ENCODE peak calls at places on chromosomes 16 and 17, in eight cellular contexts. K, V, U, W, C, H, D and P are unnamed samples.

GRCh38 chr17:7744416-7744815 is 26.9 kb downstream of the DNAH2 start:
- DNase-seq in C (no peak), D (no peak), U (no peak), V (no peak), H (no peak), W (no peak), K (no peak), P (no peak)

GRCh38 chr17:82804442-82805191 is 35.2 kb downstream of the ZNF750 start:
- DNase-seq in V (peak), H (peak), K (no peak), C (peak), W (peak), D (no peak), U (no peak), P (no peak)

GRCh38 chr16:1961651-1962067 is 2.3 kb downstream of the NDUFB10 start:
- DNase-seq in K (no peak), W (no peak), D (no peak), V (no peak), C (no peak), H (no peak), U (no peak), P (peak)

GRCh38 chr17:50903604-50904521 is 37.7 kb upstream of the TOB1 start:
- DNase-seq in W (no peak), K (no peak), V (peak), D (no peak), H (no peak), U (no peak), C (peak), P (no peak)

GRCh38 chr16:84774810-84775209 is 45.0 kb upstream of the CRISPLD2 start:
- DNase-seq in V (peak), W (no peak), K (no peak), C (peak), U (no peak), D (no peak), H (no peak), P (no peak)

GRCh38 chr16:54409982-54410381 is 123.4 kb upstream of the IRX3 start:
- DNase-seq in W (no peak), C (no peak), V (no peak), D (no peak), K (no peak), H (no peak), U (no peak), P (no peak)

GRCh38 chr16:17354121-17354750 is 116.5 kb downstream of the XYLT1 start:
- DNase-seq in K (peak), U (no peak), V (no peak), W (no peak), D (no peak), H (no peak), C (no peak), P (peak)

GRCh38 chr16:75566889-75567255 is 693 bp downstream of the GABARAPL2 start:
- DNase-seq in D (no peak), C (no peak), V (peak), W (peak), K (peak), H (no peak), U (no peak), P (no peak)

GRCh38 chr16:77462894-77463293 is 28.1 kb upstream of the ADAMTS18 start:
- DNase-seq in D (no peak), C (no peak), W (no peak), K (no peak), V (no peak), H (no peak), U (no peak), P (no peak)

GRCh38 chr16:55737966-55738365 is 82.2 kb downstream of the SLC6A2 start:
- DNase-seq in U (no peak), W (no peak), H (no peak), K (no peak), C (no peak), D (no peak), V (no peak), P (no peak)

GRCh38 chr17:17020821-17021193 is 21.4 kb upstream of the MPRIP start:
- DNase-seq in U (no peak), K (no peak), C (no peak), D (no peak), W (no peak), H (no peak), V (no peak), P (no peak)

GRCh38 chr16:19710991-19711545 is 7.0 kb downstream of the KNOP1 start:
- DNase-seq in U (no peak), V (no peak), C (no peak), D (no peak), K (peak), H (no peak), W (no peak), P (no peak)

GRCh38 chr17:28716740-28717577 is 709 bp downstream of the RAB34 start:
- DNase-seq in K (peak), U (no peak), D (no peak), W (no peak), V (peak), C (peak), H (peak), P (no peak)

GRCh38 chr16:885391-885790 is 84.9 kb upstream of the GNG13 start:
- DNase-seq in W (no peak), V (no peak), K (no peak), H (no peak), D (no peak), C (no peak), U (no peak), P (no peak)

GRCh38 chr17:58527949-58528348 is 13.5 kb upstream of the MTMR4 start:
- DNase-seq in U (no peak), V (peak), K (no peak), W (peak), H (no peak), C (no peak), D (no peak), P (no peak)

GRCh38 chr16:4272114-4272954 is 489 bp downstream of the TFAP4 start:
- DNase-seq in V (peak), C (peak), K (peak), W (peak), H (peak), D (no peak), U (peak), P (no peak)

GRCh38 chr16:49000594-49000993 is 281.0 kb downstream of the CBLN1 start:
- DNase-seq in H (no peak), U (no peak), K (peak), W (no peak), V (no peak), C (no peak), D (no peak), P (no peak)

GRCh38 chr16:25413962-25414361 is 156.3 kb upstream of the ZKSCAN2 start:
- DNase-seq in H (no peak), D (no peak), K (no peak), U (no peak), C (no peak), V (peak), W (no peak), P (no peak)

GRCh38 chr17:63544467-63545301 is 5.6 kb upstream of the DCAF7 start:
- DNase-seq in C (no peak), K (no peak), U (no peak), D (no peak), H (no peak), W (no peak), V (no peak), P (no peak)

GRCh38 chr17:49515196-49515770 is 20.2 kb downstream of the NGFR start:
- DNase-seq in H (peak), U (no peak), W (peak), K (peak), C (peak), V (peak), D (no peak), P (no peak)

GRCh38 chr16:30526137-30526822 is at the start of gene ZNF768:
- DNase-seq in W (peak), D (peak), K (peak), C (peak), U (no peak), V (peak), H (peak), P (peak)

GRCh38 chr17:50198026-50198669 is 3.3 kb downstream of the COL1A1 start:
- DNase-seq in W (peak), C (peak), U (no peak), V (peak), D (peak), K (peak), H (no peak), P (no peak)

GRCh38 chr16:68113059-68113757 is 28.0 kb downstream of the NFATC3 start:
- DNase-seq in W (no peak), V (no peak), C (no peak), H (no peak), K (no peak), U (no peak), D (no peak), P (no peak)

GRCh38 chr16:77191259-77191969 is 424 bp downstream of the MON1B start:
- DNase-seq in V (peak), K (peak), H (no peak), U (no peak), C (peak), W (peak), D (peak), P (no peak)

GRCh38 chr16:56275076-56275475 is 83.8 kb downstream of the GNAO1 start:
- DNase-seq in K (no peak), C (no peak), U (no peak), V (no peak), D (no peak), H (no peak), W (no peak), P (no peak)

GRCh38 chr16:65180986-65181710 is 59.3 kb upstream of the CDH11 start:
- DNase-seq in D (no peak), K (no peak), W (no peak), C (peak), V (no peak), U (no peak), H (no peak), P (no peak)

GRCh38 chr16:50862818-50863672 is 121.2 kb downstream of the CYLD start:
- DNase-seq in V (no peak), K (no peak), W (peak), D (no peak), H (no peak), U (no peak), C (no peak), P (no peak)

GRCh38 chr16:52825882-52826281 is 226.8 kb downstream of the CHD9NB start:
- DNase-seq in U (no peak), W (no peak), V (no peak), H (no peak), K (no peak), C (peak), D (no peak), P (no peak)

GRCh38 chr17:6011241-6011640 is 58.9 kb upstream of the WSCD1 start:
- DNase-seq in H (no peak), K (no peak), C (no peak), W (no peak), U (no peak), D (no peak), V (no peak), P (no peak)

DNA sequence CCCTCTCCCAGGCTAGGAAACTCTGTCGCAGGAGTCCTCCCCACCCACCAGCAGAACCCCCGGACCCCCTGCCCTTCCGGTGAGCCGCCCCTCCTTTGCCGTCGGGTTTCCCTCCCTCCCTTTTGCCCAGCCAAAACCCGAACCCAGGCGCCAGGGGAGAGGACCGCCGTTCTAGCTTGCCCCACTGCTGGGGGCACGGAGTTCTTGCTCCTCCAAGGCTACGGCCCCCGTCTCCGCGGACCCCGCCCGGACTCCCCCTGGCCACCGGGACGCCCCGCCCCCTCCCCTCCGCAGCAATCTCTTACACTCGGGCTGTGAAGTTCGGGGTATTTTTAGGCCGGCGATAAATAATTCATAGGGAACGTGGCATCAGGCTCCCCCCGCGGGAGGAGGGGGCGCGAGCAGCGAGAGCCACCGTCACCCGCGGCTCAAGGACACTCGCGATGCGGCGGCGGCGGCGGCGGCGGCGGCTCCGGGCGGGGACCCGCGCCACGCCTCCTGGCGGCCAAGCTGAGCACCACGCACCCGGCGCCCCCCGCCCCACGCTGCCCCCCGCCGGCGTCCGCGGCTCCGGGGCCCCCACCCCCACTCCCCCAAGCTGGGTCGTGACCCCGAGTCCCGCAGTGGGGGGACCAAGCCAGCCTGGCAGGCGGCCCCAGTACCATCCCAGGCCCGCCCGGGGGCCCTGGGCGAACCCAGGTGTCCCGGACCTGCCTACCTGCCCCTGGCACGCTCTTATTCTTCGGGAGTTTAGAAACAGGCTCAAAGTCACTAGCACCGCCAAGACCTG is at the start of gene GRIN2C:
- DNase-seq in W (no peak), D (peak), U (no peak), K (peak), V (no peak), C (no peak), H (no peak), P (peak)
- TF ChIP-seq CTCF in W (peak), D (no peak), U (peak), K (peak), V (no peak), C (no peak), H (peak), P (peak)

GRCh38 chr17:60229189-60229802 is 79.5 kb downstream of the CA4 start:
- DNase-seq in W (no peak), K (no peak), D (no peak), U (no peak), C (peak), V (peak), H (no peak), P (no peak)
- TF ChIP-seq CTCF in W (no peak), K (peak), D (no peak), U (no peak), C (no peak), V (no peak), H (no peak), P (peak)

GRCh38 chr17:47716381-47716780 is 16.7 kb upstream of the TBX21 start:
- DNase-seq in W (no peak), U (no peak), H (no peak), D (no peak), V (no peak), C (no peak), K (no peak), P (no peak)

GRCh38 chr17:47718634-47719405 is 14.2 kb upstream of the TBX21 start:
- DNase-seq in W (no peak), V (no peak), H (no peak), D (no peak), K (no peak), U (no peak), C (no peak), P (no peak)

GRCh38 chr17:47715669-47716325 is 17.2 kb upstream of the TBX21 start:
- DNase-seq in U (no peak), W (no peak), C (no peak), V (no peak), D (no peak), K (no peak), H (no peak), P (no peak)

GRCh38 chr17:47717845-47718621 is 15.0 kb upstream of the TBX21 start:
- DNase-seq in H (no peak), D (no peak), V (no peak), U (no peak), K (no peak), W (no peak), C (no peak), P (no peak)

GRCh38 chr17:47717261-47717697 is 15.8 kb upstream of the TBX21 start:
- DNase-seq in D (no peak), V (no peak), C (no peak), U (no peak), H (no peak), W (no peak), K (no peak), P (no peak)
- TF ChIP-seq CTCF in D (no peak), V (peak), C (peak), U (no peak), H (peak), W (peak), K (peak), P (peak)

GRCh38 chr17:18993876-18994275 is 10.7 kb downstream of the FAM83G start:
- DNase-seq in D (no peak), U (no peak), W (no peak), V (peak), C (peak), H (no peak), K (no peak), P (no peak)
- TF ChIP-seq CTCF in D (no peak), U (no peak), W (no peak), V (no peak), C (no peak), H (no peak), K (no peak), P (no peak)

GRCh38 chr17:72430611-72431432 is 310.0 kb downstream of the SOX9 start:
- DNase-seq in U (no peak), V (no peak), H (no peak), W (no peak), C (no peak), K (peak), D (no peak), P (no peak)
- TF ChIP-seq CTCF in U (peak), V (peak), H (no peak), W (no peak), C (peak), K (peak), D (no peak), P (peak)

GRCh38 chr16:69443809-69444611 is 19.6 kb downstream of the CYB5B start:
- DNase-seq in V (peak), U (no peak), H (peak), K (no peak), C (peak), D (no peak), W (no peak), P (no peak)
- TF ChIP-seq CTCF in V (no peak), U (no peak), H (no peak), K (no peak), C (no peak), D (no peak), W (no peak), P (no peak)

GRCh38 chr16:12343913-12344312 is 367.4 kb downstream of the SNX29 start:
- DNase-seq in U (no peak), K (no peak), D (no peak), W (no peak), H (no peak), V (no peak), C (no peak), P (no peak)
- TF ChIP-seq CTCF in U (no peak), K (no peak), D (no peak), W (no peak), H (no peak), V (no peak), C (no peak), P (no peak)

DNA sequence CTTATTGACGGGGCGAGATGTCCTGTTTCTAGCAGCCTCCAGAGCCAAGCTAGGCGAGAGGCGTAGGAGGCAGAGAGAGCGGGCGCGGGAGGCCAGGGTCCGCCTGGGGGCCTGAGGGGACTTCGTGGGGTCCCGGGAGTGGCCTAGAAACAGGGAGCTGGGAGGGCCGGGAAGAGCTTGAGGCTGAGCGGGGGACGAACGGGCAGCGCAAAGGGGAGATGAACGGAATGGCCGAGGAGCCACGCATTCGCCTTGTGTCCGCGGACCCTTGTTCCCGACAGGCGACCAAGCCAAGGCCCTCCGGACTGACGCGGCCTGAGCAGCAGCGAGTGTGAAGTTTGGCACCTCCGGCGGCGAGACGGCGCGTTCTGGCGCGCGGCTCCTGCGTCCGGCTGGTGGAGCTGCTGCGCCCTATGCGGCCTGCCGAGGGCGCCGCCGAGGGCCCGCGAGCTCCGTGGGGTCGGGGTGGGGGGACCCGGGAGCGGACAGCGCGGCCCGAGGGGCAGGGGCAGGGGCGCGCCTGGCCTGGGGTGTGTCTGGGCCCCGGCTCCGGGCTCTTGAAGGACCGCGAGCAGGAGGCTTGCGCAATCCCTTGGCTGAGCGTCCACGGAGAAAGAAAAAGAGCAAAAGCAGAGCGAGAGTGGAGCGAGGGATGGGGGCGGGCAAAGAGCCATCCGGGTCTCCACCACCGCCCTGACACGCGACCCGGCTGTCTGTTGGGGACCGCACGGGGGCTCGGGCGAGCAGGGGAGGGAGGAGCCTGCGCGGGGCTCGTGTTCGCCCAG is 1.2 kb upstream of the CBX4 start:
- DNase-seq in U (no peak), D (peak), H (peak), W (no peak), K (peak), V (peak), C (peak), P (no peak)
- TF ChIP-seq CTCF in U (no peak), D (no peak), H (no peak), W (peak), K (peak), V (no peak), C (no peak), P (peak)